ENCODE peak calls at places on chromosomes 7 and 10, in ten cellular contexts. One of them, this sample, is unnamed.

GRCh38 chr10:73467210-73467609 is 28.6 kb downstream of the PPP3CB start:
- DNase-seq in A549: no peak
- DNase-seq in GM23248: no peak
- DNase-seq in PC-9: no peak
- DNase-seq in astrocyte: no peak
- DNase-seq in IMR-90: no peak
- DNase-seq in hepatocyte: no peak
- DNase-seq in H9: no peak
- DNase-seq in HCT116: no peak
- DNase-seq in SK-N-SH: no peak
- DNase-seq in this sample: no peak

GRCh38 chr7:149261829-149262617 is at the start of gene ZNF783:
- DNase-seq in A549: peak
- DNase-seq in GM23248: peak
- DNase-seq in PC-9: peak
- DNase-seq in astrocyte: peak
- DNase-seq in IMR-90: peak
- DNase-seq in hepatocyte: peak
- DNase-seq in H9: peak
- DNase-seq in HCT116: peak
- DNase-seq in SK-N-SH: peak
- DNase-seq in this sample: peak

GRCh38 chr10:73744690-73744994 is 470 bp downstream of the SEC24C start:
- DNase-seq in A549: peak
- DNase-seq in GM23248: peak
- DNase-seq in PC-9: no peak
- DNase-seq in astrocyte: peak
- DNase-seq in IMR-90: peak
- DNase-seq in hepatocyte: peak
- DNase-seq in H9: no peak
- DNase-seq in HCT116: no peak
- DNase-seq in SK-N-SH: peak
- DNase-seq in this sample: peak

GRCh38 chr7:106609416-106609815 is 51.5 kb downstream of the CCDC71L start:
- DNase-seq in A549: no peak
- DNase-seq in GM23248: peak
- DNase-seq in PC-9: no peak
- DNase-seq in astrocyte: peak
- DNase-seq in IMR-90: peak
- DNase-seq in hepatocyte: no peak
- DNase-seq in H9: no peak
- DNase-seq in HCT116: no peak
- DNase-seq in SK-N-SH: no peak
- DNase-seq in this sample: no peak

GRCh38 chr7:155306677-155307470 is 9.2 kb downstream of the INSIG1 start:
- DNase-seq in A549: no peak
- DNase-seq in GM23248: no peak
- DNase-seq in PC-9: peak
- DNase-seq in astrocyte: no peak
- DNase-seq in IMR-90: no peak
- DNase-seq in hepatocyte: no peak
- DNase-seq in H9: no peak
- DNase-seq in HCT116: no peak
- DNase-seq in SK-N-SH: no peak
- DNase-seq in this sample: no peak

GRCh38 chr7:38107486-38107893 is 70.6 kb upstream of the STARD3NL start:
- DNase-seq in A549: peak
- DNase-seq in GM23248: peak
- DNase-seq in PC-9: peak
- DNase-seq in astrocyte: peak
- DNase-seq in IMR-90: peak
- DNase-seq in hepatocyte: peak
- DNase-seq in H9: peak
- DNase-seq in HCT116: peak
- DNase-seq in SK-N-SH: peak
- DNase-seq in this sample: peak

GRCh38 chr7:143426479-143427142 is 16.6 kb upstream of the TAS2R60 start:
- DNase-seq in A549: no peak
- DNase-seq in GM23248: no peak
- DNase-seq in PC-9: no peak
- DNase-seq in astrocyte: no peak
- DNase-seq in IMR-90: no peak
- DNase-seq in hepatocyte: no peak
- DNase-seq in H9: no peak
- DNase-seq in HCT116: no peak
- DNase-seq in SK-N-SH: no peak
- DNase-seq in this sample: no peak

GRCh38 chr7:159099711-159100231 is 44.9 kb downstream of the VIPR2 start:
- DNase-seq in A549: no peak
- DNase-seq in GM23248: no peak
- DNase-seq in PC-9: no peak
- DNase-seq in astrocyte: no peak
- DNase-seq in IMR-90: no peak
- DNase-seq in hepatocyte: no peak
- DNase-seq in H9: peak
- DNase-seq in HCT116: no peak
- DNase-seq in SK-N-SH: peak
- DNase-seq in this sample: no peak

GRCh38 chr7:43501881-43502280 is 81.0 kb upstream of the STK17A start:
- DNase-seq in A549: no peak
- DNase-seq in GM23248: peak
- DNase-seq in PC-9: no peak
- DNase-seq in astrocyte: peak
- DNase-seq in IMR-90: peak
- DNase-seq in hepatocyte: no peak
- DNase-seq in H9: no peak
- DNase-seq in HCT116: no peak
- DNase-seq in SK-N-SH: no peak
- DNase-seq in this sample: no peak

GRCh38 chr10:48792121-48792520 is 107.4 kb downstream of the WDFY4 start:
- DNase-seq in A549: no peak
- DNase-seq in GM23248: peak
- DNase-seq in PC-9: no peak
- DNase-seq in astrocyte: peak
- DNase-seq in IMR-90: no peak
- DNase-seq in hepatocyte: no peak
- DNase-seq in H9: no peak
- DNase-seq in HCT116: no peak
- DNase-seq in SK-N-SH: no peak
- DNase-seq in this sample: no peak

GRCh38 chr7:71393661-71394060 is 261.7 kb downstream of the GALNT17 start:
- DNase-seq in A549: no peak
- DNase-seq in GM23248: no peak
- DNase-seq in PC-9: no peak
- DNase-seq in astrocyte: no peak
- DNase-seq in IMR-90: no peak
- DNase-seq in hepatocyte: no peak
- DNase-seq in H9: no peak
- DNase-seq in HCT116: no peak
- DNase-seq in SK-N-SH: no peak
- DNase-seq in this sample: no peak

GRCh38 chr10:80664071-80664680 is 126.5 kb downstream of the SH2D4B start:
- DNase-seq in A549: peak
- DNase-seq in GM23248: peak
- DNase-seq in PC-9: peak
- DNase-seq in astrocyte: peak
- DNase-seq in IMR-90: peak
- DNase-seq in hepatocyte: peak
- DNase-seq in H9: peak
- DNase-seq in HCT116: peak
- DNase-seq in SK-N-SH: peak
- DNase-seq in this sample: peak

GRCh38 chr10:100506596-100507356 is 12.9 kb downstream of the SEC31B start:
- DNase-seq in A549: peak
- DNase-seq in GM23248: peak
- DNase-seq in PC-9: no peak
- DNase-seq in astrocyte: peak
- DNase-seq in IMR-90: peak
- DNase-seq in hepatocyte: no peak
- DNase-seq in H9: no peak
- DNase-seq in HCT116: no peak
- DNase-seq in SK-N-SH: no peak
- DNase-seq in this sample: no peak

GRCh38 chr10:86362129-86362527 is 4.5 kb downstream of the GRID1 start:
- DNase-seq in A549: no peak
- DNase-seq in GM23248: no peak
- DNase-seq in PC-9: no peak
- DNase-seq in astrocyte: no peak
- DNase-seq in IMR-90: no peak
- DNase-seq in hepatocyte: no peak
- DNase-seq in H9: peak
- DNase-seq in HCT116: no peak
- DNase-seq in SK-N-SH: no peak
- DNase-seq in this sample: no peak

GRCh38 chr10:70145166-70145665 is 1.3 kb downstream of the TYSND1 start:
- DNase-seq in A549: peak
- DNase-seq in GM23248: peak
- DNase-seq in PC-9: peak
- DNase-seq in astrocyte: no peak
- DNase-seq in IMR-90: no peak
- DNase-seq in hepatocyte: no peak
- DNase-seq in H9: no peak
- DNase-seq in HCT116: no peak
- DNase-seq in SK-N-SH: no peak
- DNase-seq in this sample: no peak

GRCh38 chr10:22641743-22642142 is 72.6 kb downstream of the PIP4K2A start:
- DNase-seq in A549: no peak
- DNase-seq in GM23248: no peak
- DNase-seq in PC-9: no peak
- DNase-seq in astrocyte: no peak
- DNase-seq in IMR-90: no peak
- DNase-seq in hepatocyte: no peak
- DNase-seq in H9: no peak
- DNase-seq in HCT116: no peak
- DNase-seq in SK-N-SH: no peak
- DNase-seq in this sample: no peak

GRCh38 chr10:22643696-22644621 is 70.4 kb downstream of the PIP4K2A start:
- DNase-seq in A549: no peak
- DNase-seq in GM23248: no peak
- DNase-seq in PC-9: no peak
- DNase-seq in astrocyte: no peak
- DNase-seq in IMR-90: no peak
- DNase-seq in hepatocyte: no peak
- DNase-seq in H9: no peak
- DNase-seq in HCT116: no peak
- DNase-seq in SK-N-SH: no peak
- DNase-seq in this sample: no peak

GRCh38 chr10:22646291-22646926 is 68.0 kb downstream of the PIP4K2A start:
- DNase-seq in A549: no peak
- DNase-seq in GM23248: no peak
- DNase-seq in PC-9: no peak
- DNase-seq in astrocyte: peak
- DNase-seq in IMR-90: no peak
- DNase-seq in hepatocyte: no peak
- DNase-seq in H9: no peak
- DNase-seq in HCT116: no peak
- DNase-seq in SK-N-SH: no peak
- DNase-seq in this sample: no peak

GRCh38 chr10:22640351-22640750 is 74.0 kb downstream of the PIP4K2A start:
- DNase-seq in A549: no peak
- DNase-seq in GM23248: no peak
- DNase-seq in PC-9: no peak
- DNase-seq in astrocyte: no peak
- DNase-seq in IMR-90: no peak
- DNase-seq in hepatocyte: no peak
- DNase-seq in H9: no peak
- DNase-seq in HCT116: no peak
- DNase-seq in SK-N-SH: no peak
- DNase-seq in this sample: no peak

GRCh38 chr10:22643116-22643515 is 71.3 kb downstream of the PIP4K2A start:
- DNase-seq in A549: no peak
- DNase-seq in GM23248: no peak
- DNase-seq in PC-9: no peak
- DNase-seq in astrocyte: no peak
- DNase-seq in IMR-90: no peak
- DNase-seq in hepatocyte: no peak
- DNase-seq in H9: no peak
- DNase-seq in HCT116: no peak
- DNase-seq in SK-N-SH: no peak
- DNase-seq in this sample: no peak
- H3K4me2 ChIP-seq in A549: no peak
- H3K4me2 ChIP-seq in GM23248: no peak
- H3K4me2 ChIP-seq in PC-9: no peak
- H3K4me2 ChIP-seq in astrocyte: no peak
- H3K4me2 ChIP-seq in IMR-90: no peak
- H3K4me2 ChIP-seq in hepatocyte: no peak
- H3K4me2 ChIP-seq in H9: no peak
- H3K4me2 ChIP-seq in HCT116: no peak
- H3K4me2 ChIP-seq in SK-N-SH: no peak
- H3K4me2 ChIP-seq in this sample: no peak

DNA sequence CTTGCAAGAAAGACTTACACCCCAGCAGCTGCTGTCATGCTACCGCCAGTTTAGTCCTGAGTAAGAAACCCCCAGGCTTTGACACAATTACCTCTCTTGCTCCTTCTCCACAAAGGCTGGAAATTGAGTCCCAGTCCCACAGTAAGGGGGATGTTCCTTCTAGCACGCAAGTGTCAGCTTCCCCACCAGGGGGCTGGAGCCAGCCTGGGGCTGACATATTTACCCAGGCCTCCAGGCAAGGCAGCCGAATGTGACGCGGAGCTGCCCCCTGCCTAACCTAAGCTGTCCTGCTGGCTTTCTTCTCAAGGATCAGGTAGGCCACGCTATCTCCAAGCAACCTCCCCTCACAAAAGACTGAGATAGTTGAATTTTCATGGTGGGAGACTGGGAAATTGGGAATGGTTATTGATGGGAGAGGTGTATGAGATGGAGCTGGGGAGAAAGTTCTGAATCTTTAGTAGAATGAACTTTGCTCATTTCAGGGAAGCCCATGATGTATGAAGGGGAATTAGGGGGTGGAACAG is 19.2 kb upstream of the BMPER start:
- DNase-seq in A549: peak
- DNase-seq in GM23248: peak
- DNase-seq in PC-9: no peak
- DNase-seq in astrocyte: no peak
- DNase-seq in IMR-90: peak
- DNase-seq in hepatocyte: peak
- DNase-seq in H9: peak
- DNase-seq in HCT116: no peak
- DNase-seq in SK-N-SH: peak
- DNase-seq in this sample: no peak
- H3K4me2 ChIP-seq in A549: no peak
- H3K4me2 ChIP-seq in GM23248: no peak
- H3K4me2 ChIP-seq in PC-9: no peak
- H3K4me2 ChIP-seq in astrocyte: no peak
- H3K4me2 ChIP-seq in IMR-90: no peak
- H3K4me2 ChIP-seq in hepatocyte: no peak
- H3K4me2 ChIP-seq in H9: no peak
- H3K4me2 ChIP-seq in HCT116: no peak
- H3K4me2 ChIP-seq in SK-N-SH: no peak
- H3K4me2 ChIP-seq in this sample: no peak

GRCh38 chr10:2898509-2898860 is 168.9 kb upstream of the PFKP start:
- DNase-seq in A549: no peak
- DNase-seq in GM23248: no peak
- DNase-seq in PC-9: no peak
- DNase-seq in astrocyte: no peak
- DNase-seq in IMR-90: no peak
- DNase-seq in hepatocyte: no peak
- DNase-seq in H9: no peak
- DNase-seq in HCT116: no peak
- DNase-seq in SK-N-SH: no peak
- DNase-seq in this sample: no peak
- H3K4me2 ChIP-seq in A549: no peak
- H3K4me2 ChIP-seq in GM23248: no peak
- H3K4me2 ChIP-seq in PC-9: no peak
- H3K4me2 ChIP-seq in astrocyte: no peak
- H3K4me2 ChIP-seq in IMR-90: no peak
- H3K4me2 ChIP-seq in hepatocyte: no peak
- H3K4me2 ChIP-seq in H9: no peak
- H3K4me2 ChIP-seq in HCT116: no peak
- H3K4me2 ChIP-seq in SK-N-SH: no peak
- H3K4me2 ChIP-seq in this sample: no peak

GRCh38 chr7:2631924-2632716 is at the start of gene TTYH3:
- DNase-seq in A549: peak
- DNase-seq in GM23248: no peak
- DNase-seq in PC-9: peak
- DNase-seq in astrocyte: no peak
- DNase-seq in IMR-90: no peak
- DNase-seq in hepatocyte: no peak
- DNase-seq in H9: no peak
- DNase-seq in HCT116: no peak
- DNase-seq in SK-N-SH: peak
- DNase-seq in this sample: no peak
- H3K4me2 ChIP-seq in A549: peak
- H3K4me2 ChIP-seq in GM23248: peak
- H3K4me2 ChIP-seq in PC-9: peak
- H3K4me2 ChIP-seq in astrocyte: peak
- H3K4me2 ChIP-seq in IMR-90: peak
- H3K4me2 ChIP-seq in hepatocyte: peak
- H3K4me2 ChIP-seq in H9: peak
- H3K4me2 ChIP-seq in HCT116: peak
- H3K4me2 ChIP-seq in SK-N-SH: peak
- H3K4me2 ChIP-seq in this sample: peak

This sample was measured in OCI-LY7.